ENCODE peak calls at places on chromosomes 11 and 22, in six cellular contexts. One of them, this sample, is unnamed.

GRCh38 chr11:64093233-64094039 is 57.7 kb downstream of the FLRT1 start:
- DNase-seq in type B pancreatic cell: no peak
- DNase-seq in T follicular helper cell: no peak
- DNase-seq in spleen: no peak
- DNase-seq in iris pigment epithelial cell: no peak
- DNase-seq in NT2/D1: no peak
- DNase-seq in this sample: no peak

GRCh38 chr22:39343259-39344045 is 6.3 kb upstream of the SYNGR1 start:
- DNase-seq in type B pancreatic cell: no peak
- DNase-seq in T follicular helper cell: peak
- DNase-seq in spleen: no peak
- DNase-seq in iris pigment epithelial cell: peak
- DNase-seq in NT2/D1: peak
- DNase-seq in this sample: peak

GRCh38 chr11:47208628-47209027 is 6.1 kb upstream of the DDB2 start:
- DNase-seq in type B pancreatic cell: no peak
- DNase-seq in T follicular helper cell: no peak
- DNase-seq in spleen: no peak
- DNase-seq in iris pigment epithelial cell: no peak
- DNase-seq in NT2/D1: no peak
- DNase-seq in this sample: no peak

GRCh38 chr11:2523821-2524391 is 79.1 kb downstream of the KCNQ1 start:
- DNase-seq in type B pancreatic cell: peak
- DNase-seq in T follicular helper cell: no peak
- DNase-seq in spleen: peak
- DNase-seq in iris pigment epithelial cell: no peak
- DNase-seq in NT2/D1: no peak
- DNase-seq in this sample: no peak

GRCh38 chr11:65885808-65886536 is 2.3 kb downstream of the FIBP start:
- DNase-seq in type B pancreatic cell: no peak
- DNase-seq in T follicular helper cell: no peak
- DNase-seq in spleen: peak
- DNase-seq in iris pigment epithelial cell: no peak
- DNase-seq in NT2/D1: no peak
- DNase-seq in this sample: no peak

GRCh38 chr11:64900263-64900678 is 16.7 kb downstream of the ATG2A start:
- DNase-seq in type B pancreatic cell: no peak
- DNase-seq in T follicular helper cell: peak
- DNase-seq in spleen: no peak
- DNase-seq in iris pigment epithelial cell: peak
- DNase-seq in NT2/D1: no peak
- DNase-seq in this sample: no peak

GRCh38 chr11:13939952-13940610 is 22.4 kb upstream of the SPON1 start:
- DNase-seq in type B pancreatic cell: no peak
- DNase-seq in T follicular helper cell: no peak
- DNase-seq in spleen: no peak
- DNase-seq in iris pigment epithelial cell: no peak
- DNase-seq in NT2/D1: no peak
- DNase-seq in this sample: no peak

GRCh38 chr11:9847636-9848035 is 183.8 kb downstream of the SWAP70 start:
- DNase-seq in type B pancreatic cell: no peak
- DNase-seq in T follicular helper cell: no peak
- DNase-seq in spleen: no peak
- DNase-seq in iris pigment epithelial cell: peak
- DNase-seq in NT2/D1: no peak
- DNase-seq in this sample: no peak

GRCh38 chr11:45896392-45897068 is 10.5 kb downstream of the FREY1 start:
- DNase-seq in type B pancreatic cell: no peak
- DNase-seq in T follicular helper cell: no peak
- DNase-seq in spleen: no peak
- DNase-seq in iris pigment epithelial cell: peak
- DNase-seq in NT2/D1: peak
- DNase-seq in this sample: no peak

GRCh38 chr11:134780486-134781155 is 368.6 kb upstream of the B3GAT1 start:
- DNase-seq in type B pancreatic cell: no peak
- DNase-seq in T follicular helper cell: no peak
- DNase-seq in spleen: no peak
- DNase-seq in iris pigment epithelial cell: no peak
- DNase-seq in NT2/D1: no peak
- DNase-seq in this sample: no peak

GRCh38 chr11:104876838-104877500 is 21.3 kb downstream of the CASP12 start:
- DNase-seq in type B pancreatic cell: no peak
- DNase-seq in T follicular helper cell: no peak
- DNase-seq in spleen: no peak
- DNase-seq in iris pigment epithelial cell: no peak
- DNase-seq in NT2/D1: no peak
- DNase-seq in this sample: no peak

GRCh38 chr11:80103149-80103859 is 662.5 kb upstream of the TENM4 start:
- DNase-seq in type B pancreatic cell: no peak
- DNase-seq in T follicular helper cell: no peak
- DNase-seq in spleen: no peak
- DNase-seq in iris pigment epithelial cell: peak
- DNase-seq in NT2/D1: no peak
- DNase-seq in this sample: no peak

GRCh38 chr11:12693485-12694181 is 19.4 kb downstream of the TEAD1 start:
- DNase-seq in type B pancreatic cell: no peak
- DNase-seq in T follicular helper cell: no peak
- DNase-seq in spleen: no peak
- DNase-seq in iris pigment epithelial cell: peak
- DNase-seq in NT2/D1: no peak
- DNase-seq in this sample: peak

GRCh38 chr11:12922418-12922817 is 86.7 kb upstream of the RASSF10 start:
- DNase-seq in type B pancreatic cell: no peak
- DNase-seq in T follicular helper cell: no peak
- DNase-seq in spleen: no peak
- DNase-seq in iris pigment epithelial cell: peak
- DNase-seq in NT2/D1: no peak
- DNase-seq in this sample: no peak

GRCh38 chr11:11841121-11841604 is 609 bp upstream of the USP47 start:
- DNase-seq in type B pancreatic cell: no peak
- DNase-seq in T follicular helper cell: no peak
- DNase-seq in spleen: no peak
- DNase-seq in iris pigment epithelial cell: peak
- DNase-seq in NT2/D1: no peak
- DNase-seq in this sample: peak

GRCh38 chr11:19693146-19693545 is 19.5 kb upstream of the NAV2 start:
- DNase-seq in type B pancreatic cell: no peak
- DNase-seq in T follicular helper cell: no peak
- DNase-seq in spleen: no peak
- DNase-seq in iris pigment epithelial cell: no peak
- DNase-seq in NT2/D1: no peak
- DNase-seq in this sample: no peak

GRCh38 chr11:76863196-76863777 is 2.6 kb downstream of the ACER3 start:
- DNase-seq in type B pancreatic cell: no peak
- DNase-seq in T follicular helper cell: no peak
- DNase-seq in spleen: no peak
- DNase-seq in iris pigment epithelial cell: no peak
- DNase-seq in NT2/D1: no peak
- DNase-seq in this sample: peak

GRCh38 chr22:37212174-37212906 is at the start of gene SSTR3:
- DNase-seq in type B pancreatic cell: no peak
- DNase-seq in T follicular helper cell: no peak
- DNase-seq in spleen: peak
- DNase-seq in iris pigment epithelial cell: no peak
- DNase-seq in NT2/D1: no peak
- DNase-seq in this sample: no peak

GRCh38 chr11:75668508-75669297 is at the start of gene MAP6:
- DNase-seq in type B pancreatic cell: no peak
- DNase-seq in T follicular helper cell: no peak
- DNase-seq in spleen: no peak
- DNase-seq in iris pigment epithelial cell: peak
- DNase-seq in NT2/D1: peak
- DNase-seq in this sample: peak

This sample was measured in pons.